ENCODE peak calls at places on chromosomes 7 and 10, in nine cellular contexts. U is CD8-positive, alpha-beta T cell; J is hepatocyte; X is PC-9; T is colonic mucosa; D is astrocyte; S is spleen; H is SK-N-MC; W is thoracic aorta. P is an unnamed sample.

GRCh38 chr7:140512317-140513000 is 33.2 kb upstream of the MKRN1 start:
- DNase-seq in X (peak), U (no peak), W (no peak), J (peak), D (no peak), S (no peak), T (peak), H (no peak), P (no peak)

GRCh38 chr10:97024181-97025073 is 161.3 kb downstream of the SLIT1 start:
- DNase-seq in S (no peak), T (no peak), U (no peak), H (no peak), X (peak), W (no peak), J (peak), D (peak), P (no peak)

GRCh38 chr10:122567056-122567660 is 6.6 kb downstream of the DMBT1 start:
- DNase-seq in X (no peak), U (no peak), T (no peak), D (no peak), H (no peak), W (no peak), J (no peak), S (peak), P (peak)

GRCh38 chr10:12513775-12514663 is 164.7 kb downstream of the CAMK1D start:
- DNase-seq in H (no peak), S (no peak), D (no peak), W (no peak), X (no peak), J (no peak), U (no peak), T (peak), P (no peak)

GRCh38 chr10:61628875-61629513 is 33.7 kb upstream of the CABCOCO1 start:
- DNase-seq in J (peak), T (no peak), D (peak), W (no peak), U (no peak), X (peak), S (no peak), H (no peak), P (no peak)

GRCh38 chr10:73261362-73261995 is 9.0 kb upstream of the MRPS16 start:
- DNase-seq in T (no peak), D (no peak), U (no peak), S (no peak), W (no peak), X (no peak), J (no peak), H (no peak), P (no peak)

GRCh38 chr10:15043674-15044073 is at the start of gene OLAH:
- DNase-seq in H (no peak), S (no peak), W (no peak), X (no peak), T (no peak), U (no peak), D (no peak), J (no peak), P (no peak)

GRCh38 chr10:35639651-35640311 is 2.3 kb downstream of the FZD8 start:
- DNase-seq in D (peak), S (peak), T (peak), H (no peak), X (no peak), U (no peak), J (peak), W (no peak), P (peak)

GRCh38 chr10:80552151-80552646 is 14.5 kb downstream of the SH2D4B start:
- DNase-seq in D (no peak), W (no peak), T (peak), X (no peak), J (peak), U (no peak), S (no peak), H (no peak), P (no peak)

GRCh38 chr7:80905334-80905733 is 13.5 kb downstream of the SEMA3C start:
- DNase-seq in J (no peak), X (no peak), D (no peak), W (no peak), U (no peak), H (no peak), S (no peak), T (no peak), P (no peak)

GRCh38 chr7:141231018-141231792 is 157.3 kb downstream of the TMEM178B start:
- DNase-seq in H (peak), S (no peak), U (no peak), T (no peak), J (peak), D (peak), X (no peak), W (no peak), P (peak)

GRCh38 chr7:1787681-1788235 is 117.7 kb downstream of the ELFN1 start:
- DNase-seq in J (no peak), W (no peak), T (no peak), X (no peak), H (no peak), S (peak), D (no peak), U (no peak), P (no peak)

GRCh38 chr10:112374724-112375541 is 1.0 kb downstream of the ACSL5 start:
- DNase-seq in W (no peak), S (peak), U (no peak), H (no peak), T (peak), X (peak), J (no peak), D (no peak), P (no peak)

GRCh38 chr10:86062151-86062550 is 304.4 kb downstream of the GRID1 start:
- DNase-seq in W (no peak), X (no peak), J (no peak), D (no peak), H (no peak), S (no peak), U (no peak), T (no peak), P (no peak)

GRCh38 chr10:93995598-93996271 is 2.0 kb downstream of the PLCE1 start:
- DNase-seq in H (no peak), W (no peak), X (peak), T (peak), D (peak), S (no peak), J (no peak), U (no peak), P (no peak)

GRCh38 chr10:59870152-59870551 is 36.2 kb downstream of the CCDC6 start:
- DNase-seq in W (no peak), H (no peak), D (no peak), S (no peak), T (no peak), J (no peak), X (no peak), U (no peak), P (no peak)

GRCh38 chr7:96308253-96308949 is 13.5 kb downstream of the SLC25A13 start:
- DNase-seq in X (peak), J (peak), H (no peak), T (no peak), D (no peak), U (no peak), S (no peak), W (no peak), P (peak)

GRCh38 chr7:1973321-1974251 is 259.2 kb downstream of the MAD1L1 start:
- DNase-seq in J (no peak), T (no peak), W (no peak), X (no peak), S (peak), H (no peak), D (no peak), U (no peak), P (no peak)

GRCh38 chr10:70445718-70446485 is 4.4 kb upstream of the NODAL start:
- DNase-seq in D (peak), S (no peak), U (no peak), H (no peak), W (no peak), T (no peak), X (no peak), J (no peak), P (peak)

GRCh38 chr10:103911021-103911459 is 6.9 kb downstream of the STN1 start:
- DNase-seq in D (no peak), U (peak), X (no peak), T (no peak), H (no peak), J (no peak), W (no peak), S (peak), P (no peak)

GRCh38 chr7:46900312-46901263 is 681.3 kb downstream of the TNS3 start:
- DNase-seq in T (no peak), U (no peak), D (peak), H (no peak), X (no peak), W (no peak), S (no peak), J (no peak), P (no peak)

GRCh38 chr10:8543361-8544056 is 489.0 kb downstream of the GATA3 start:
- DNase-seq in H (no peak), W (no peak), T (peak), S (no peak), D (no peak), J (peak), X (peak), U (no peak), P (no peak)

GRCh38 chr7:34208878-34209621 is 303.7 kb downstream of the BMPER start:
- DNase-seq in U (no peak), X (peak), H (no peak), T (no peak), W (no peak), J (no peak), D (no peak), S (no peak), P (no peak)

GRCh38 chr10:43237128-43237527 is 29.7 kb downstream of the RASGEF1A start:
- DNase-seq in X (no peak), J (no peak), U (no peak), T (no peak), D (no peak), S (peak), W (no peak), H (no peak), P (no peak)

GRCh38 chr7:151430391-151431205 is 9.3 kb downstream of the CRYGN start:
- DNase-seq in W (no peak), T (no peak), D (no peak), U (no peak), S (peak), H (no peak), X (no peak), J (no peak), P (no peak)

GRCh38 chr7:2633538-2634264 is 1.9 kb downstream of the TTYH3 start:
- DNase-seq in X (peak), H (peak), D (peak), U (no peak), T (no peak), W (peak), J (peak), S (peak), P (no peak)

GRCh38 chr10:123459371-123460224 is 206.6 kb upstream of the GPR26 start:
- DNase-seq in J (no peak), T (no peak), U (no peak), W (no peak), S (no peak), X (no peak), D (no peak), H (no peak), P (peak)

DNA sequence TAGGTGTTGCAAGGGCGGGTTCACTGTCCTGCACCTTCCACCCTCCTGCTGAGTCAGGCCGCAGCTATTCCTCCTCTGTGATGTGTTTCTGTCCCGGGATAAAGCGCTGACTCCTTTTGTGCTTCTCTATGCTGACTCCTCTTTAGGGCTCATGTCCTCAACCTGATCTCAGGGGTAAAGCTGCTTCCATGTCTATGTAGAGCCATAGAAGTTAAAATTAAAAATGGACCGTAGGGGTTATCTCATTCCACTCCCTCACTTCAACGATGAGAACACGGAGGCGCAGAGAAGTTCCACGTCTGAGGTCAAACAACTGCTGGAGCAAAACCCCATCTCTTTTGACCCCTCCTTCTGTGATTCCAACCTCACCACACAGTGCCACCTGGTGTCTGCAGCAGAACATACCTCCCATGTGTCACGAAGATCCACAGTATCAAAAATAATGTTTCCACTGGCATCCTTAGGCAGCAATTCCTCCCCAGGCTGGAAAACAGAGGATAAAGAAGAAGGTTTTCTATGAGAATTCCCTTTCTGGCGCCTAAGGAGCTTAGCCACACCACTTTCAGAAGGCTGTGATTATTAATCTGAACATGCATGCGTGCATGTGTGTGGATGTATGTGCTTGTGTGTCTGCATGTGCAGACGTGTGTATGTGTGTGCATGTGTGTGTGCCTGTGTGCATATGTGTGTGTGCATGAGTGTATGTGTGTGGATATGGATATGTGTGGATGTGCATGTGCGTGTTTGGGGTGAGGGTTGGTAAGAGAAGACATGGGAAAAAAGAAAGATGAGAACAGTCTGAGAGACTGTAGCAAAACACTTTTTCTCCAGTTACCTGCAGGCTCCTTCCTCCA is 81.2 kb upstream of the UCN3 start:
- DNase-seq in X (peak), W (peak), J (peak), T (peak), H (no peak), D (peak), S (no peak), U (no peak), P (peak)
- H3K27ac ChIP-seq in X (peak), W (no peak), J (no peak), T (no peak), H (no peak), D (no peak), S (peak), U (no peak), P (no peak)

GRCh38 chr10:79159785-79160184 is 91.0 kb downstream of the ZMIZ1 start:
- DNase-seq in W (peak), X (no peak), T (no peak), U (no peak), J (no peak), H (no peak), D (peak), S (no peak), P (no peak)
- H3K27ac ChIP-seq in W (peak), X (no peak), T (peak), U (no peak), J (peak), H (no peak), D (peak), S (peak), P (no peak)

GRCh38 chr7:150370612-150371071 is 2.0 kb downstream of the REPIN1 start:
- DNase-seq in H (no peak), J (no peak), T (no peak), D (peak), U (no peak), W (no peak), X (no peak), S (no peak), P (no peak)
- H3K27ac ChIP-seq in H (no peak), J (peak), T (peak), D (peak), U (no peak), W (no peak), X (no peak), S (peak), P (no peak)

GRCh38 chr7:83697814-83698530 is 49.0 kb upstream of the SEMA3E start:
- DNase-seq in W (no peak), S (no peak), H (no peak), J (no peak), D (no peak), U (no peak), X (no peak), T (no peak), P (no peak)
- H3K27ac ChIP-seq in W (no peak), S (no peak), H (no peak), J (no peak), D (no peak), U (no peak), X (no peak), T (no peak), P (no peak)

DNA sequence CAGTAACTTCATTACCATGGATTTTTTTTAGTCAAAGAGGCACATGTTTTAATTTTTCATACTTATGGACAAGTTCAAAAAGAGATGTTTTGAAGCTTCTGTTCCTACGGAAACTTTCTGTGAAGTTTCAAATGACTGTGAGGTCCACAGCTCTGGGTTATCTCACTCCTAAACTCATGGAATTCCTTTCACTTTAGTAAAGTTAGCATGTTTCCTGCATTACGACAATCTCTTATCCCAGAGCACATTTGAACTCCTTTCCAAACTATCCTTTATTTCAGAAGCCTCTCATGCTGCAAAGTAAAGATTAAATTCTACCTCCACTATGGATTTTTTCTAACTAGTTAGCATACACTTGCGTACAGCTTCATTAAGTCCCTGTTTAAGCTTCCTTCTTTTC is 15.3 kb upstream of the ADD3 start:
- DNase-seq in U (no peak), H (no peak), J (peak), W (no peak), S (no peak), D (peak), X (no peak), T (no peak), P (no peak)
- H3K27ac ChIP-seq in U (no peak), H (no peak), J (peak), W (peak), S (no peak), D (peak), X (no peak), T (no peak), P (no peak)

P was measured in H9.